ENCODE peak calls at places on chromosomes 7 and 10, in nine cellular contexts. V, M, S, K, E, I, W, Z and T are unnamed samples.

GRCh38 chr7:22576941-22577927 is 77.2 kb upstream of the STEAP1B start:
- DNase-seq in V (peak), M (no peak), S (peak), K (no peak), E (peak), I (no peak), W (no peak), Z (no peak), T (no peak)

GRCh38 chr7:70154521-70155180 is 556.4 kb downstream of the AUTS2 start:
- DNase-seq in V (no peak), M (no peak), S (no peak), K (no peak), E (no peak), I (no peak), W (peak), Z (no peak), T (no peak)

GRCh38 chr10:93383562-93383981 is 98.6 kb downstream of the MYOF start:
- DNase-seq in V (peak), M (no peak), S (peak), K (no peak), E (no peak), I (no peak), W (no peak), Z (no peak), T (peak)

GRCh38 chr7:92437956-92438491 is 9.3 kb upstream of the GATAD1 start:
- DNase-seq in V (no peak), M (no peak), S (no peak), K (no peak), E (no peak), I (no peak), W (no peak), Z (no peak), T (peak)

GRCh38 chr10:128463991-128464755 is 337.9 kb upstream of the MKI67 start:
- DNase-seq in V (no peak), M (no peak), S (peak), K (no peak), E (peak), I (no peak), W (peak), Z (peak), T (peak)

GRCh38 chr7:12403287-12404181 is at the start of gene VWDE:
- DNase-seq in V (no peak), M (no peak), S (peak), K (peak), E (peak), I (peak), W (peak), Z (peak), T (no peak)

GRCh38 chr10:90167174-90168064 is 466.0 kb downstream of the KIF20B start:
- DNase-seq in V (no peak), M (no peak), S (peak), K (no peak), E (no peak), I (no peak), W (no peak), Z (no peak), T (no peak)

GRCh38 chr10:100509241-100509640 is 10.4 kb downstream of the SEC31B start:
- DNase-seq in V (no peak), M (no peak), S (no peak), K (no peak), E (no peak), I (peak), W (no peak), Z (no peak), T (no peak)

GRCh38 chr7:140239653-140239935 is 62.8 kb upstream of the KDM7A start:
- DNase-seq in V (no peak), M (no peak), S (no peak), K (peak), E (no peak), I (no peak), W (no peak), Z (no peak), T (no peak)

GRCh38 chr10:90302758-90303443 is 554.9 kb downstream of the HTR7 start:
- DNase-seq in V (no peak), M (no peak), S (no peak), K (no peak), E (no peak), I (no peak), W (no peak), Z (no peak), T (no peak)

GRCh38 chr10:114685456-114685855 is 27.4 kb upstream of the ABLIM1 start:
- DNase-seq in V (no peak), M (no peak), S (no peak), K (no peak), E (no peak), I (no peak), W (no peak), Z (no peak), T (no peak)

GRCh38 chr7:7934945-7935344 is 33.7 kb upstream of the GLCCI1 start:
- DNase-seq in V (no peak), M (no peak), S (no peak), K (no peak), E (no peak), I (no peak), W (no peak), Z (no peak), T (no peak)

GRCh38 chr10:1230592-1231275 is 174.5 kb downstream of the WDR37 start:
- DNase-seq in V (no peak), M (no peak), S (no peak), K (no peak), E (no peak), I (no peak), W (no peak), Z (no peak), T (no peak)

GRCh38 chr10:44911951-44912350 is 814 bp downstream of the TMEM72 start:
- DNase-seq in V (no peak), M (no peak), S (no peak), K (no peak), E (no peak), I (no peak), W (no peak), Z (no peak), T (no peak)

GRCh38 chr7:81299711-81300110 is 380.9 kb upstream of the SEMA3C start:
- DNase-seq in V (no peak), M (no peak), S (no peak), K (no peak), E (no peak), I (no peak), W (no peak), Z (no peak), T (no peak)

GRCh38 chr10:79285315-79286185 is 61.7 kb upstream of the PPIF start:
- DNase-seq in V (no peak), M (no peak), S (no peak), K (no peak), E (no peak), I (peak), W (no peak), Z (peak), T (no peak)

GRCh38 chr7:151291206-151291605 is 42.7 kb upstream of the SMARCD3 start:
- DNase-seq in V (no peak), M (no peak), S (no peak), K (no peak), E (no peak), I (no peak), W (no peak), Z (no peak), T (no peak)

GRCh38 chr10:91766676-91767075 is 31.6 kb upstream of the TNKS2 start:
- DNase-seq in V (no peak), M (no peak), S (no peak), K (no peak), E (no peak), I (no peak), W (no peak), Z (no peak), T (no peak)

GRCh38 chr10:74189999-74190421 is 39.0 kb downstream of the ADK start:
- DNase-seq in V (peak), M (no peak), S (peak), K (no peak), E (peak), I (no peak), W (no peak), Z (no peak), T (peak)

GRCh38 chr7:155455132-155455693 is 2.7 kb upstream of the EN2 start:
- DNase-seq in V (no peak), M (no peak), S (no peak), K (no peak), E (no peak), I (no peak), W (no peak), Z (no peak), T (no peak)